ENCODE peak calls at places on chromosomes 3 and 15, in nine cellular contexts. K is upper lobe of left lung; Q is spleen; S is psoas muscle; R is colonic mucosa; U is GM23248; P is fibroblast of lung; C is adrenal gland; F is CD8-positive, alpha-beta memory T cell. Y is an unnamed sample.

GRCh38 chr3:183393625-183394024 is 34.8 kb downstream of the MCF2L2 start:
- DNase-seq in K (no peak), R (no peak), Q (no peak), P (no peak), S (no peak), F (no peak), U (peak; percentile 20), C (no peak), Y (no peak)

GRCh38 chr3:153051427-153052095 is 110.5 kb upstream of the RAP2B start:
- DNase-seq in F (no peak), Q (no peak), S (no peak), R (peak; percentile 41), P (peak; percentile 95), U (peak; percentile 86), K (no peak), C (no peak), Y (no peak)

GRCh38 chr3:12455740-12456139 is 28.5 kb upstream of the TSEN2 start:
- DNase-seq in R (no peak), K (no peak), Q (no peak), C (no peak), U (no peak), S (no peak), P (no peak), F (no peak), Y (no peak)

GRCh38 chr3:60552581-60552980 is 698.7 kb downstream of the FHIT start:
- DNase-seq in P (peak; percentile 48), U (peak; percentile 24), R (no peak), S (no peak), C (no peak), Q (no peak), K (no peak), F (no peak), Y (no peak)

GRCh38 chr15:29044506-29044905 is 158.7 kb downstream of the APBA2 start:
- DNase-seq in F (no peak), C (no peak), P (peak; percentile 81), S (no peak), R (no peak), Q (peak; percentile 12), K (no peak), U (no peak), Y (no peak)

GRCh38 chr3:172213765-172214358 is 174.5 kb downstream of the FNDC3B start:
- DNase-seq in R (no peak), S (no peak), U (no peak), Q (no peak), C (no peak), P (no peak), F (no peak), K (no peak), Y (no peak)

GRCh38 chr15:62272290-62272689 is 107.2 kb upstream of the C2CD4B start:
- DNase-seq in U (no peak), C (no peak), S (no peak), R (no peak), F (no peak), K (no peak), P (no peak), Q (no peak), Y (no peak)

GRCh38 chr3:183098538-183099025 is 714 bp downstream of the MCCC1 start:
- DNase-seq in R (no peak), F (no peak), U (no peak), Q (no peak), S (no peak), K (no peak), P (no peak), C (no peak), Y (no peak)

GRCh38 chr15:82942691-82943090 is 9.8 kb downstream of the HOMER2 start:
- DNase-seq in C (peak; percentile 79), R (no peak), K (peak; percentile 91), Q (peak; percentile 10), S (peak; percentile 91), P (peak; percentile 77), F (no peak), U (peak; percentile 95), Y (no peak)

GRCh38 chr3:72964633-72965032 is 32.0 kb upstream of the PPP4R2 start:
- DNase-seq in Q (no peak), P (no peak), F (no peak), C (no peak), R (no peak), K (no peak), S (no peak), U (no peak), Y (no peak)

GRCh38 chr15:60585743-60586708 is 107.1 kb upstream of the ICE2 start:
- DNase-seq in U (peak; percentile 89), P (peak; percentile 56), R (peak; percentile 72), F (peak; percentile 76), S (no peak), K (peak; percentile 31), Q (no peak), C (peak; percentile 60), Y (peak; percentile 63)

GRCh38 chr3:12918231-12918630 is 76.9 kb upstream of the RPL32 start:
- DNase-seq in Q (no peak), F (no peak), U (peak; percentile 32), C (peak; percentile 49), K (no peak), R (no peak), P (no peak), S (no peak), Y (no peak)

GRCh38 chr3:171620825-171621434 is 160.7 kb upstream of the TNIK start:
- DNase-seq in C (no peak), P (peak; percentile 75), K (no peak), S (no peak), R (no peak), Q (no peak), U (peak; percentile 35), F (no peak), Y (no peak)

GRCh38 chr3:117624424-117624823 is 914.8 kb downstream of the TUSC7 start:
- DNase-seq in U (no peak), C (no peak), Q (no peak), R (no peak), F (no peak), S (no peak), P (no peak), K (no peak), Y (no peak)

GRCh38 chr15:63752075-63752684 is 81.6 kb downstream of the HERC1 start:
- DNase-seq in S (no peak), Q (no peak), F (peak; percentile 58), P (peak; percentile 51), U (peak; percentile 81), R (peak; percentile 62), C (peak; percentile 37), K (no peak), Y (no peak)

GRCh38 chr15:81256916-81257315 is 60.2 kb downstream of the IL16 start:
- DNase-seq in C (no peak), Q (no peak), F (no peak), K (no peak), P (peak; percentile 49), R (no peak), U (peak; percentile 75), S (no peak), Y (no peak)

GRCh38 chr3:2810723-2811122 is 299.5 kb downstream of the IL5RA start:
- DNase-seq in S (no peak), F (no peak), Q (no peak), R (no peak), U (peak; percentile 1), P (peak; percentile 0), K (no peak), C (no peak), Y (no peak)

DNA sequence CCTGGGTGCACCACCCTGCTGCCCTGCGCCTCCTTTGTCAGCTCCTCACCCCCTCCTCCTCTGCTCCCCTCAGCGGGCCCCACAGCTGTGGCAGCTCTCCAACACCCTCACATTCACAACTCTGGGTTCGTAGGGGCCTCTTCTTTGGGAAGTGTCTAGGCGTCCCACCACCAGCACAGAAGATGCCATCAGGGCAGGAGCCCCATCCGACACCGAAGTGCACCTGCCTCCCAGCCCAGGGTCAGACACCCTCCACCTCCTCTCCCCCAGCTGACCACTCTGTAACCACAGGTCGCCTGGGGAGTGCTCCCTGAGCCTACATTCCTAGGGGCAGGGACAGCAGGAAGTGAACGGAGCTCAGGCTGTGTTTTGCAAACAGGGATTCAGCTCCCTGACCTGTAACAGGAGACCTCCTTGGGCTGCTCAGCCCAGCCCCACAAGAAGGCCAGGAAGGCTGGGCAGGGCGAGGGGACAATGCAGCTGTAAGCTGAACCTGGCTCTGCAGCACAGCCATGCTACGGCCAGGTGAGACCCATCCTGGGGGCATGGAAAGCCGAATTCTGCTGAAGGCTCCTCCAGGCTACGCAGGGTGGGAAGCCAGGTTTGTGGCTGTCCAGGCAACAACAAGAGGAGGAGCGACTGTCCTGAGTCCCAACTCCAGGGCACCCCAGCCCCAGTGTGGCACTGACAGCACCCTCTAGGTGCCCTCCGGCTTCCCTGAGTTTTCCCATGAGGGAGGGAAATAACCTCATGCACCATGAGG is 269.0 kb downstream of the GOLGA6L6 start:
- DNase-seq in C (no peak), P (no peak), U (no peak), K (no peak), S (no peak), F (no peak), R (no peak), Q (peak; percentile 79), Y (no peak)
- H3K9me3 ChIP-seq in C (no peaks in the 10 kb centered on the region), P (peaks cover 12% of the 10 kb centered on the region), U (no peaks in the 10 kb centered on the region), K (no peaks in the 10 kb centered on the region), S (peaks cover 4% of the 10 kb centered on the region), F (no peaks in the 10 kb centered on the region), R (peaks cover 6% of the 10 kb centered on the region), Q (peaks cover 58% of the 10 kb centered on the region), Y (no peaks in the 10 kb centered on the region)

GRCh38 chr3:105585-105984 is 91.0 kb upstream of the CHL1 start:
- DNase-seq in Q (no peak), C (no peak), S (no peak), K (no peak), R (no peak), U (no peak), P (no peak), F (no peak), Y (no peak)
- H3K9me3 ChIP-seq in Q (no peaks in the 10 kb centered on the region), C (no peaks in the 10 kb centered on the region), S (no peaks in the 10 kb centered on the region), K (no peaks in the 10 kb centered on the region), R (no peaks in the 10 kb centered on the region), U (no peaks in the 10 kb centered on the region), P (no peaks in the 10 kb centered on the region), F (no peaks in the 10 kb centered on the region), Y (no peaks in the 10 kb centered on the region)

GRCh38 chr15:23566070-23567050 is 886 bp downstream of the MKRN3 start:
- DNase-seq in S (peak; percentile 56), R (no peak), F (peak; percentile 69), Q (no peak), C (no peak), K (no peak), P (peak; percentile 60), U (no peak), Y (peak; percentile 59)
- H3K9me3 ChIP-seq in S (no peaks in the 10 kb centered on the region), R (no peaks in the 10 kb centered on the region), F (no peaks in the 10 kb centered on the region), Q (peaks cover 18% of the 10 kb centered on the region), C (no peaks in the 10 kb centered on the region), K (no peaks in the 10 kb centered on the region), P (no peaks in the 10 kb centered on the region), U (peaks cover 3% of the 10 kb centered on the region), Y (no peaks in the 10 kb centered on the region)

DNA sequence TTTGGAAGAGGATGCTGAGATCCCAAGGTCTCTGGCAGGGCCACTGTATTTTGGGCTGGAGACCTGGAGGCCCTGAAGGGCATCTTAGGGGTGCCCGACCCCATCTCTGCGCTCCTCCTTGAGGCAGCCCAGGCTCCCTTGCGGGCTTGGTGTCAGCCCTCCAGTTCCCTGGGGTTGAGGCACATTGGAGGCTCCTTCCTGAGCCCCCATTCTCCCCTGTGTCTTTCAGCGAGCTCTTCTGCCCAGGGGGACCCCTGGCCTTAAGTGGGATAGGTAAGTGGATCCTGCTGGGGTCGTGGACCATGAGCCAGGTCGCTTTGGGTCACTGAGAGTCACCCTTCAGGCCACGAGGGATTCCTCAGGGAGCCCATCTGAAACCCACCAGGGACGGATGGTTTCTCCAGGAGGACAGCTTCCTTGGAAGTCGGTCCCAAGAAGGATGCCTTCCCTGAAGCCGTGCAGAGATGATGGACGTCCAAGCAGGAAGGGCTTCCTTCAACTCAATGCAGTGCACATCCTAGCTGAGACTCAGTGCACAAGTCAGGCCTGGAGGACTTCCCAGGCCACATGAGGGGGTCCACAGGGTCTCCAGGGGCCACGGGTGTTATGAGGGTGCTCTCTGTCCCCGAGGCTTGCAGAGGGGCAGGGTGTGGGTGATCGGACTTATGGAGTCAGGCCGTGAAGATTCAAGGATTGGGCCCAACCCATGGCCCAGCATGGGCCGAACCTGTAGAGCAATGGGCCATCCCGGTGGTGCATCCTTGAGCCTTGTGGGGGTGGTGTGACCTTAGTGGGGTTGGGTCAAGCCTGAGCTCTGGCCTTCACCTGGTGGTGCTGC is 224.3 kb downstream of the SNRPN start:
- DNase-seq in K (peak; percentile 15), C (peak; percentile 2), S (peak; percentile 39), R (no peak), F (peak; percentile 17), U (no peak), P (no peak), Q (peak; percentile 55), Y (no peak)
- H3K9me3 ChIP-seq in K (no peaks in the 10 kb centered on the region), C (no peaks in the 10 kb centered on the region), S (peaks cover 11% of the 10 kb centered on the region), R (no peaks in the 10 kb centered on the region), F (peaks cover 6% of the 10 kb centered on the region), U (no peaks in the 10 kb centered on the region), P (no peaks in the 10 kb centered on the region), Q (peaks cover 69% of the 10 kb centered on the region), Y (no peaks in the 10 kb centered on the region)